ENCODE peak calls at places on chromosome 18, in five cellular contexts. One of them, this sample, is unnamed.

GRCh38 chr18:4450065-4450676 is 4.9 kb downstream of the DLGAP1 start:
- DNase-seq in GM06990: no peak
- DNase-seq in natural killer cell: no peak
- DNase-seq in astrocyte: no peak
- DNase-seq in heart right ventricle: no peak
- DNase-seq in this sample: no peak

GRCh38 chr18:41809652-41810051 is 145.4 kb upstream of the PIK3C3 start:
- DNase-seq in astrocyte: no peak
- DNase-seq in heart right ventricle: no peak
- DNase-seq in natural killer cell: no peak
- DNase-seq in GM06990: no peak
- DNase-seq in this sample: no peak

GRCh38 chr18:48627216-48627615 is 88.4 kb downstream of the CTIF start:
- DNase-seq in astrocyte: peak; percentile 27
- DNase-seq in heart right ventricle: no peak
- DNase-seq in GM06990: no peak
- DNase-seq in natural killer cell: no peak
- DNase-seq in this sample: no peak

GRCh38 chr18:32300914-32301313 is 111.1 kb downstream of the MEP1B start:
- DNase-seq in heart right ventricle: no peak
- DNase-seq in astrocyte: no peak
- DNase-seq in natural killer cell: no peak
- DNase-seq in GM06990: no peak
- DNase-seq in this sample: no peak

GRCh38 chr18:46856975-46857374 is 60.3 kb downstream of the PIAS2 start:
- DNase-seq in heart right ventricle: no peak
- DNase-seq in GM06990: no peak
- DNase-seq in astrocyte: no peak
- DNase-seq in natural killer cell: no peak
- DNase-seq in this sample: no peak

GRCh38 chr18:77948571-77948970 is 698.9 kb downstream of the GALR1 start:
- DNase-seq in GM06990: no peak
- DNase-seq in natural killer cell: no peak
- DNase-seq in astrocyte: no peak
- DNase-seq in heart right ventricle: no peak
- DNase-seq in this sample: no peak

GRCh38 chr18:2325308-2325849 is 245.9 kb downstream of the METTL4 start:
- DNase-seq in natural killer cell: no peak
- DNase-seq in heart right ventricle: no peak
- DNase-seq in GM06990: no peak
- DNase-seq in astrocyte: peak; percentile 77
- DNase-seq in this sample: no peak

GRCh38 chr18:36476433-36476832 is 178.9 kb downstream of the FHOD3 start:
- DNase-seq in GM06990: no peak
- DNase-seq in natural killer cell: no peak
- DNase-seq in heart right ventricle: no peak
- DNase-seq in astrocyte: no peak
- DNase-seq in this sample: no peak

GRCh38 chr18:1075310-1075709 is 170.6 kb downstream of the ADCYAP1 start:
- DNase-seq in astrocyte: no peak
- DNase-seq in natural killer cell: no peak
- DNase-seq in heart right ventricle: no peak
- DNase-seq in GM06990: no peak
- DNase-seq in this sample: no peak

GRCh38 chr18:79538635-79539034 is 141.0 kb upstream of the CTDP1 start:
- DNase-seq in astrocyte: no peak
- DNase-seq in GM06990: no peak
- DNase-seq in natural killer cell: no peak
- DNase-seq in heart right ventricle: no peak
- DNase-seq in this sample: no peak

GRCh38 chr18:56407631-56408030 is 230.8 kb downstream of the TXNL1 start:
- DNase-seq in heart right ventricle: no peak
- DNase-seq in natural killer cell: no peak
- DNase-seq in GM06990: no peak
- DNase-seq in astrocyte: peak; percentile 8
- DNase-seq in this sample: no peak

GRCh38 chr18:64972545-64972944 is 778.3 kb upstream of the CDH7 start:
- DNase-seq in heart right ventricle: no peak
- DNase-seq in astrocyte: no peak
- DNase-seq in GM06990: no peak
- DNase-seq in natural killer cell: no peak
- DNase-seq in this sample: no peak

GRCh38 chr18:37668971-37669747 is 103.6 kb upstream of the CELF4 start:
- DNase-seq in GM06990: no peak
- DNase-seq in natural killer cell: no peak
- DNase-seq in heart right ventricle: no peak
- DNase-seq in astrocyte: no peak
- DNase-seq in this sample: no peak

GRCh38 chr18:76999077-76999476 is 133.5 kb downstream of the MBP start:
- DNase-seq in heart right ventricle: no peak
- DNase-seq in natural killer cell: no peak
- DNase-seq in astrocyte: no peak
- DNase-seq in GM06990: no peak
- DNase-seq in this sample: no peak

GRCh38 chr18:75025573-75025972 is 183.4 kb downstream of the PTGR3 start:
- DNase-seq in GM06990: no peak
- DNase-seq in natural killer cell: no peak
- DNase-seq in astrocyte: no peak
- DNase-seq in heart right ventricle: no peak
- DNase-seq in this sample: no peak

DNA sequence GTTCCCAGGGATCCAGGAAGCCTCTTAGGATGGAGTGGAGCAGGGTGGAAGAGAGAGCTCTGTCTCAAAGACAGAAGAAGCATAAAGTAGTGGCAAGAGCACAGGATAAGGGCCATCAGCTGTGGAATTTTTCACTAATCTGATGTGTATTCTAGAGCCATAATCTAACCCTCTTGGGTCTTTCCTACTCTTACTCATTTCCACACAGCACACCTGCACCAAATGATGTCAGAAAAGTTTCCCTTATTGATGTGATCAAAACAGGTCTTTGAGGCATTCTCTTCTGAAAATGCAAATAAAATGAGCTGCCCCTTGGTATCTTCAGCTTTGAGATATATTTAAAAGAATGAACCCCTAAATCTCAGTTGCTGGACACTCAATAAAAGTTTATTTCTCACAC is 415.1 kb upstream of the CHST9 start:
- DNase-seq in natural killer cell: no peak
- DNase-seq in GM06990: no peak
- DNase-seq in heart right ventricle: no peak
- DNase-seq in astrocyte: no peak
- DNase-seq in this sample: no peak
- TF ChIP-seq CTCF in natural killer cell: no peak
- TF ChIP-seq CTCF in GM06990: no peak
- TF ChIP-seq CTCF in heart right ventricle: no peak
- TF ChIP-seq CTCF in astrocyte: no peak
- TF ChIP-seq CTCF in this sample: no peak

GRCh38 chr18:58391932-58392331 is 237.0 kb downstream of the ALPK2 start:
- DNase-seq in GM06990: no peak
- DNase-seq in heart right ventricle: no peak
- DNase-seq in astrocyte: no peak
- DNase-seq in natural killer cell: no peak
- DNase-seq in this sample: no peak
- TF ChIP-seq CTCF in GM06990: no peak
- TF ChIP-seq CTCF in heart right ventricle: no peak
- TF ChIP-seq CTCF in astrocyte: no peak
- TF ChIP-seq CTCF in natural killer cell: no peak
- TF ChIP-seq CTCF in this sample: no peak

GRCh38 chr18:11502368-11502767 is 107.0 kb upstream of the SLC35G4 start:
- DNase-seq in GM06990: no peak
- DNase-seq in astrocyte: peak; percentile 68
- DNase-seq in heart right ventricle: no peak
- DNase-seq in natural killer cell: no peak
- DNase-seq in this sample: no peak
- TF ChIP-seq CTCF in GM06990: no peak
- TF ChIP-seq CTCF in astrocyte: no peak
- TF ChIP-seq CTCF in heart right ventricle: no peak
- TF ChIP-seq CTCF in natural killer cell: no peak
- TF ChIP-seq CTCF in this sample: no peak

DNA sequence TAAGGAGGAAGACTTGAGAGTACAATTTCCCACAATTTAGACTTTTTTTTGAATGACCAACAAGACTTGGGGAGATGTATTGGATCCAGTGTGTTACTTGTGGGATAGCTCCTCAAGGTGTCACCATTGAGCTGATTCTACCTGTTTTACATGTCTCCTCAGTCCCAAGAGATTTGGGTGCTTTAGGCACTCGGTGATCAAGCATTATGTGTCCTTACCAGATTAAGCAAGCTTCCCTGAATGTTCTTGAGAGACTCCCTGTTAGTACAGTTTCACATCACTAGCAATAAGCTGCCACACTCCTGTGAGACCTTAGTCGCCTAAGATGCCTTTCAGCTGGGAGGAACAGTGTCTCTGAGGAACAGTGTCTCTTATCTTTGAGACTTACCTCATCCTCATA is 384.3 kb upstream of the SYT4 start:
- DNase-seq in GM06990: no peak
- DNase-seq in astrocyte: peak; percentile 62
- DNase-seq in natural killer cell: no peak
- DNase-seq in heart right ventricle: no peak
- DNase-seq in this sample: no peak
- TF ChIP-seq CTCF in GM06990: peak; percentile 47
- TF ChIP-seq CTCF in astrocyte: peak; percentile 65
- TF ChIP-seq CTCF in natural killer cell: no peak
- TF ChIP-seq CTCF in heart right ventricle: no peak
- TF ChIP-seq CTCF in this sample: no peak